ENCODE peak calls at places on chromosomes 6 and 20, in four cellular contexts. W, B, N and K are unnamed samples.

GRCh38 chr6:153735761-153736160 is 303.3 kb upstream of the OPRM1 start:
- DNase-seq in W (no peak), B (no peak), N (no peak), K (no peak)

GRCh38 chr6:51289041-51289440 is 470.4 kb downstream of the TFAP2B start:
- DNase-seq in W (no peak), B (peak), N (no peak), K (peak)

GRCh38 chr20:23244916-23245552 is 105.6 kb upstream of the NXT1 start:
- DNase-seq in W (no peak), B (no peak), N (no peak), K (no peak)

GRCh38 chr6:74851598-74851997 is 354.3 kb downstream of the COL12A1 start:
- DNase-seq in W (no peak), B (no peak), N (peak), K (peak)

GRCh38 chr20:50874111-50874757 is 57.0 kb downstream of the ADNP start:
- DNase-seq in W (no peak), B (no peak), N (no peak), K (no peak)

GRCh38 chr6:120869397-120869796 is 464.9 kb downstream of the TBC1D32 start:
- DNase-seq in W (no peak), B (peak), N (no peak), K (peak)

GRCh38 chr6:109393882-109394281 is 11.6 kb upstream of the CD164 start:
- DNase-seq in W (no peak), B (peak), N (no peak), K (peak)

GRCh38 chr6:83615025-83615999 is 93.6 kb downstream of the SNAP91 start:
- DNase-seq in W (no peak), B (peak), N (peak), K (peak)

GRCh38 chr6:42428326-42429041 is 23.2 kb downstream of the TRERF1 start:
- DNase-seq in W (no peak), B (no peak), N (peak), K (no peak)

GRCh38 chr6:7047966-7048365 is 59.8 kb upstream of the RREB1 start:
- DNase-seq in W (no peak), B (peak), N (peak), K (no peak)

GRCh38 chr6:127463056-127463455 is 3.9 kb upstream of the KIAA0408 start:
- DNase-seq in W (no peak), B (no peak), N (no peak), K (no peak)

GRCh38 chr6:15495375-15495901 is 167.4 kb downstream of the DTNBP1 start:
- DNase-seq in W (no peak), B (no peak), N (peak), K (no peak)

GRCh38 chr6:56223995-56224394 is 23.4 kb downstream of the COL21A1 start:
- DNase-seq in W (no peak), B (peak), N (no peak), K (peak)

GRCh38 chr6:34067814-34068213 is 78.1 kb downstream of the GRM4 start:
- DNase-seq in W (no peak), B (no peak), N (no peak), K (no peak)
- TF ChIP-seq CTCF in W (peak), B (no peak), N (no peak), K (no peak)

DNA sequence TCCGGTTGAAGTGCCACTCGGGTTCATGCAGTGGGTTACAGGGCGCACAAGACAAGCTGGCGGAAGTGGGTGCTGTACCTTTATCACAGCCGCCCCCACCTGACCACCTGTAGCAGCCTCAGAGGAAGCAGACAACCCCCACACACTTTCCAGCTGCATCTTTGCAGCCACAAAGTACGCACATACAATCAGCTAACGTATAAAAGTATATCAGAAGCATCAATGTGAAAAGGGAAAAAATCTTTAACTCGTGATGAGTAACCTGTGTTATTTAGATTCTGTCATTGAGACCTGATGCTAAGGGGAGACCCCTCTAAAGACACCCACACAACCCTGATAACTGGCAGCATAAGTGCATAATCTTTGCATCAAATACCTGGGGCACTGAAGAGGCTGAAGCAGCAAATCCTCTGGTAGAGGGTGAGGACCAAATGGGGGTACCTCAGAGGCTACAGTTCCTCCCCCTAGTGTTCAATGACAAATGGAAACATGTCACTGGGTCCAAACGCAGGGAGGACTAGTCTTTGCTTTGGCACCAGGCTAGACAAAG is 22.1 kb downstream of the BACH2 start:
- DNase-seq in W (no peak), B (no peak), N (no peak), K (no peak)
- TF ChIP-seq CTCF in W (no peak), B (no peak), N (no peak), K (no peak)

GRCh38 chr6:5090603-5091002 is 5.5 kb downstream of the PPP1R3G start:
- DNase-seq in W (no peak), B (no peak), N (no peak), K (no peak)
- TF ChIP-seq CTCF in W (no peak), B (no peak), N (no peak), K (no peak)

GRCh38 chr6:5275497-5275896 is 14.2 kb downstream of the FARS2 start:
- DNase-seq in W (no peak), B (no peak), N (peak), K (no peak)
- TF ChIP-seq CTCF in W (no peak), B (no peak), N (peak), K (peak)

GRCh38 chr20:61728326-61728725 is 337.4 kb downstream of the TAF4 start:
- DNase-seq in W (no peak), B (no peak), N (no peak), K (no peak)
- TF ChIP-seq CTCF in W (no peak), B (no peak), N (no peak), K (no peak)